ENCODE peak calls at places on chromosome 15, in six cellular contexts. X is neural crest cell; G is Calu3; R is NCI-H1092 treated with DMSO at 0.1 percent for 48 hours; L is activated CD4-positive, alpha-beta T cell treated with anti-CD3 and anti-CD28 coated beads, Interleukin-2, amount 50 U/mL, for 24 hours; C is HFF-Myc. H is an unnamed sample.

GRCh38 chr15:72271221-72271620 is 1.1 kb downstream of the PARP6 start:
- DNase-seq in X (no peak), G (no peak), R (no peak), L (no peak), C (no peak), H (no peak)

GRCh38 chr15:60162251-60162650 is 158.1 kb downstream of the FOXB1 start:
- DNase-seq in X (no peak), G (no peak), R (no peak), L (no peak), C (no peak), H (no peak)

GRCh38 chr15:82122754-82123400 is 77.1 kb upstream of the MEX3B start:
- DNase-seq in X (no peak), G (peak; percentile 26), R (no peak), L (no peak), C (peak; percentile 91), H (no peak)

GRCh38 chr15:67838789-67839332 is 984 bp downstream of the RNU6-1 start:
- DNase-seq in X (no peak), G (peak; percentile 83), R (peak; percentile 46), L (no peak), C (no peak), H (no peak)

GRCh38 chr15:74855857-74856256 is 12.9 kb upstream of the ULK3 start:
- DNase-seq in X (no peak), G (no peak), R (no peak), L (no peak), C (no peak), H (no peak)

GRCh38 chr15:57198654-57199241 is 177.6 kb upstream of the CGNL1 start:
- DNase-seq in X (no peak), G (no peak), R (peak; percentile 92), L (no peak), C (no peak), H (peak; percentile 93)

GRCh38 chr15:92142242-92143232 is 251.1 kb upstream of the ST8SIA2 start:
- DNase-seq in X (no peak), G (no peak), R (no peak), L (no peak), C (no peak), H (no peak)

GRCh38 chr15:62066663-62067447 is at the start of gene C2CD4A:
- DNase-seq in X (peak; percentile 23), G (peak; percentile 96), R (peak; percentile 78), L (peak; percentile 33), C (no peak), H (peak; percentile 81)

GRCh38 chr15:76177491-76178040 is 117.8 kb downstream of the TMEM266 start:
- DNase-seq in X (no peak), G (peak; percentile 45), R (no peak), L (no peak), C (no peak), H (no peak)

GRCh38 chr15:74769463-74770025 is 12.3 kb upstream of the CSK start:
- DNase-seq in X (no peak), G (no peak), R (no peak), L (no peak), C (no peak), H (no peak)

GRCh38 chr15:101496198-101496986 is 6.9 kb upstream of the PCSK6 start:
- DNase-seq in X (no peak), G (no peak), R (no peak), L (no peak), C (no peak), H (no peak)

GRCh38 chr15:43872416-43873020 is 45.7 kb downstream of the WDR76 start:
- DNase-seq in X (peak; percentile 50), G (peak; percentile 48), R (peak; percentile 11), L (no peak), C (peak; percentile 52), H (peak; percentile 27)

GRCh38 chr15:74134387-74135027 is 4.1 kb downstream of the ISLR2 start:
- DNase-seq in X (peak; percentile 62), G (peak; percentile 59), R (no peak), L (no peak), C (no peak), H (no peak)

GRCh38 chr15:45759910-45760309 is 125.1 kb downstream of the SQOR start:
- DNase-seq in X (no peak), G (no peak), R (no peak), L (no peak), C (no peak), H (no peak)

GRCh38 chr15:25731411-25731810 is 131.7 kb downstream of the ATP10A start:
- DNase-seq in X (no peak), G (no peak), R (no peak), L (no peak), C (no peak), H (no peak)

GRCh38 chr15:67133738-67134576 is 68.6 kb downstream of the SMAD3 start:
- DNase-seq in X (no peak), G (no peak), R (no peak), L (no peak), C (no peak), H (no peak)

GRCh38 chr15:95663156-95663831 is 667.2 kb upstream of the NR2F2 start:
- DNase-seq in X (no peak), G (no peak), R (no peak), L (no peak), C (no peak), H (no peak)

H was measured in NCI-H774.